ENCODE peak calls at places on chromosome 6, in ten cellular contexts. E is T-helper 2 cell, S is GM04504, C is GM03348, Q is HTR-8/SVneo, W is RCC 7860, F is heart left ventricle, P is anterior cingulate cortex, V is neural crest cell, L is fibroblast of the conjunctiva. I is an unnamed sample.

GRCh38 chr6:149440735-149441662 is 40.9 kb downstream of the SUMO4 start:
- DNase-seq in E (no peak), S (no peak), C (no peak), Q (peak; percentile 66), W (no peak), F (no peak), P (no peak), V (no peak), L (no peak), I (no peak)

GRCh38 chr6:143878272-143878760 is 14.0 kb downstream of the ZC2HC1B start:
- DNase-seq in E (no peak), S (no peak), C (no peak), Q (no peak), W (no peak), F (no peak), P (no peak), V (no peak), L (no peak), I (no peak)

GRCh38 chr6:163745566-163746400 is 331.3 kb downstream of the QKI start:
- DNase-seq in E (no peak), S (peak; percentile 74), C (peak; percentile 85), Q (peak; percentile 92), W (peak; percentile 99), F (peak; percentile 70), P (no peak), V (peak; percentile 28), L (peak; percentile 48), I (peak; percentile 78)

GRCh38 chr6:116512155-116512559 is 718 bp downstream of the CALHM5 start:
- DNase-seq in E (no peak), S (peak; percentile 7), C (no peak), Q (no peak), W (no peak), F (no peak), P (no peak), V (no peak), L (no peak), I (no peak)

GRCh38 chr6:3610206-3610605 is 141.3 kb downstream of the PXDC1 start:
- DNase-seq in E (no peak), S (no peak), C (no peak), Q (peak; percentile 75), W (no peak), F (no peak), P (no peak), V (no peak), L (no peak), I (peak; percentile 20)

GRCh38 chr6:36350681-36351091 is 14.0 kb upstream of the BNIP5 start:
- DNase-seq in E (no peak), S (no peak), C (peak; percentile 79), Q (no peak), W (peak; percentile 89), F (no peak), P (no peak), V (no peak), L (no peak), I (peak; percentile 37)

GRCh38 chr6:56916849-56917551 is 37.9 kb upstream of the BEND6 start:
- DNase-seq in E (no peak), S (no peak), C (no peak), Q (no peak), W (no peak), F (no peak), P (no peak), V (no peak), L (no peak), I (no peak)

GRCh38 chr6:53411451-53411850 is 62.7 kb upstream of the ELOVL5 start:
- DNase-seq in E (no peak), S (peak; percentile 3), C (peak; percentile 8), Q (no peak), W (peak; percentile 57), F (no peak), P (no peak), V (no peak), L (no peak), I (peak; percentile 23)

GRCh38 chr6:168834814-168835213 is 393.8 kb downstream of the SMOC2 start:
- DNase-seq in E (no peak), S (no peak), C (no peak), Q (no peak), W (no peak), F (no peak), P (no peak), V (no peak), L (no peak), I (no peak)

GRCh38 chr6:43455034-43455747 is at the start of gene DLK2:
- DNase-seq in E (peak; percentile 17), S (no peak), C (peak; percentile 52), Q (peak; percentile 59), W (no peak), F (no peak), P (no peak), V (no peak), L (no peak), I (no peak)